ENCODE peak calls at places on chromosomes 3 and 15, in seven cellular contexts. F, H, S, O, A, T and D are unnamed samples.

GRCh38 chr15:39663684-39664083 is 82.8 kb downstream of the THBS1 start:
- DNase-seq in H (no peak), A (no peak), F (no peak), T (no peak), O (no peak), S (no peak), D (no peak)

GRCh38 chr3:120418866-120419490 is 31.8 kb downstream of the FSTL1 start:
- DNase-seq in T (peak; percentile 66), S (no peak), O (no peak), H (peak; percentile 76), A (peak; percentile 64), F (no peak), D (peak; percentile 36)

GRCh38 chr3:188187055-188187454 is 33.1 kb downstream of the LPP start:
- DNase-seq in O (no peak), A (no peak), F (no peak), H (no peak), T (peak; percentile 26), S (no peak), D (no peak)

GRCh38 chr15:67303490-67304363 is 49.1 kb downstream of the IQCH start:
- DNase-seq in A (peak; percentile 13), F (no peak), O (peak; percentile 33), S (no peak), H (peak; percentile 49), T (peak; percentile 39), D (peak; percentile 42)

GRCh38 chr3:149494022-149494758 is 19.7 kb downstream of the TM4SF4 start:
- DNase-seq in O (peak; percentile 64), T (peak; percentile 68), A (peak; percentile 49), H (peak; percentile 64), S (peak; percentile 62), F (peak; percentile 42), D (peak; percentile 42)

GRCh38 chr3:3853584-3853983 is 54.4 kb downstream of the LRRN1 start:
- DNase-seq in S (no peak), T (peak; percentile 2), H (no peak), A (no peak), F (no peak), O (no peak), D (no peak)

GRCh38 chr3:45929042-45929679 is 14.1 kb upstream of the CXCR6 start:
- DNase-seq in O (no peak), S (peak; percentile 61), H (peak; percentile 12), T (peak; percentile 52), A (no peak), F (no peak), D (peak; percentile 10)

GRCh38 chr15:48718646-48719045 is 73.1 kb upstream of the FBN1 start:
- DNase-seq in F (peak; percentile 27), H (no peak), A (no peak), O (no peak), T (no peak), S (no peak), D (no peak)

GRCh38 chr3:169241575-169241927 is 422.0 kb downstream of the MECOM start:
- DNase-seq in H (no peak), A (no peak), T (no peak), F (no peak), S (no peak), O (no peak), D (no peak)

GRCh38 chr15:88178631-88179030 is 77.9 kb downstream of the NTRK3 start:
- DNase-seq in F (no peak), A (no peak), H (no peak), O (no peak), S (no peak), T (peak; percentile 58), D (no peak)

GRCh38 chr15:75363786-75364185 is 4.6 kb downstream of the MAN2C1 start:
- DNase-seq in S (no peak), T (no peak), A (no peak), H (no peak), O (no peak), F (no peak), D (no peak)

GRCh38 chr3:170089862-170090600 is 52.2 kb downstream of the GPR160 start:
- DNase-seq in F (no peak), O (no peak), H (no peak), A (no peak), T (no peak), S (no peak), D (no peak)

GRCh38 chr3:122377975-122378374 is 5.1 kb downstream of the MIX23 start:
- DNase-seq in O (no peak), H (no peak), A (no peak), T (no peak), F (no peak), S (no peak), D (no peak)

GRCh38 chr15:53862371-53862770 is 102.9 kb upstream of the WDR72 start:
- DNase-seq in S (no peak), O (no peak), H (no peak), A (no peak), T (no peak), F (no peak), D (no peak)

GRCh38 chr3:23845361-23845760 is 39.6 kb downstream of the UBE2E1 start:
- DNase-seq in H (no peak), T (no peak), A (no peak), S (no peak), F (no peak), O (no peak), D (no peak)

DNA sequence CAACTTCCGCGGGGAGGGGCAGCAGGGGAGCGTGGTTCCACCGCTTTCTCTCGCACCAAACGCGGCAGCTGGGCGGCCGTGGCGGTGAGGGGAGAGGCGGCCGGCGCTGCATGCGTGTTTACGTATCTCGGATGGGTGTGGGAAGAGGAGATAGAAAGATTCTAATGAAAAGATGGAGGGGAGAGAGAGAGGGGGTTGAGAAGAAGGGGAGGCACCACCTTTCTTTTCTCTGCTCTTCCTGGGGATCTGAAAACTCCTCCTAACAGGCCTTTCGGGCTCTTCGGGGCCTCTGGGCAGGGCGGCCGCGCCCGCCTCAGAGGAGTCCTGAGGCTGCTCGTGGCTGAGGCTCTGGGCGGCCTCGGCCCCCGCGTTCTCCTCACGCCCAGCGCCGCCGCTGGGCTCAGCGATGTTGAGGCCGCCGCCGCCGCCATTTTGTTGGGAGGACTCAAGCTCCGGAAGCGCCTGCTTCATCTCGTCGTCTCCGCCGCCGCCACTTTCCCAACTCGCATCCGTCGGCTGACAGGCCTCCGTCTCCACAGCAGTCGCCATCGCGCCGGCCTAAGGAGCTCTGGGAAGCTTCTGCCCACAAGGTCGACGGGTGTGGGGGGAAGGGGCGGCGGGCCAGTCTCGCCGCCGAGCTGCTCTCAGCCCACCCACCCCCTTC is 475 bp downstream of the TASOR start:
- DNase-seq in O (peak; percentile 64), H (peak; percentile 59), A (peak; percentile 69), S (peak; percentile 84), T (peak; percentile 85), F (peak; percentile 68), D (no peak)
- TF ChIP-seq POLR2A in O (peak; percentile 12), H (peak; percentile 83), A (peak; percentile 67), S (no peak), T (peak; percentile 49), F (no peak), D (no peak)

GRCh38 chr15:96750361-96750760 is 419.9 kb downstream of the NR2F2 start:
- DNase-seq in O (no peak), F (no peak), H (no peak), A (no peak), T (no peak), S (no peak), D (no peak)
- TF ChIP-seq CTCF in O (no peak), F (no peak), H (no peak), A (no peak), T (no peak), S (no peak), D (peak; percentile 26)

GRCh38 chr15:70487380-70487725 is 276.0 kb downstream of the UACA start:
- DNase-seq in A (no peak), O (no peak), S (peak; percentile 52), H (no peak), F (no peak), T (no peak), D (no peak)

GRCh38 chr15:70486012-70486411 is 277.3 kb downstream of the UACA start:
- DNase-seq in T (no peak), O (no peak), H (no peak), F (no peak), S (peak; percentile 37), A (no peak), D (no peak)

GRCh38 chr15:70488002-70488605 is 275.3 kb downstream of the UACA start:
- DNase-seq in F (peak; percentile 67), H (peak; percentile 29), S (peak; percentile 82), A (peak; percentile 72), T (peak; percentile 82), O (peak; percentile 71), D (no peak)

GRCh38 chr15:70484993-70485392 is 278.4 kb downstream of the UACA start:
- DNase-seq in F (no peak), H (no peak), S (no peak), O (no peak), A (no peak), T (no peak), D (no peak)

DNA sequence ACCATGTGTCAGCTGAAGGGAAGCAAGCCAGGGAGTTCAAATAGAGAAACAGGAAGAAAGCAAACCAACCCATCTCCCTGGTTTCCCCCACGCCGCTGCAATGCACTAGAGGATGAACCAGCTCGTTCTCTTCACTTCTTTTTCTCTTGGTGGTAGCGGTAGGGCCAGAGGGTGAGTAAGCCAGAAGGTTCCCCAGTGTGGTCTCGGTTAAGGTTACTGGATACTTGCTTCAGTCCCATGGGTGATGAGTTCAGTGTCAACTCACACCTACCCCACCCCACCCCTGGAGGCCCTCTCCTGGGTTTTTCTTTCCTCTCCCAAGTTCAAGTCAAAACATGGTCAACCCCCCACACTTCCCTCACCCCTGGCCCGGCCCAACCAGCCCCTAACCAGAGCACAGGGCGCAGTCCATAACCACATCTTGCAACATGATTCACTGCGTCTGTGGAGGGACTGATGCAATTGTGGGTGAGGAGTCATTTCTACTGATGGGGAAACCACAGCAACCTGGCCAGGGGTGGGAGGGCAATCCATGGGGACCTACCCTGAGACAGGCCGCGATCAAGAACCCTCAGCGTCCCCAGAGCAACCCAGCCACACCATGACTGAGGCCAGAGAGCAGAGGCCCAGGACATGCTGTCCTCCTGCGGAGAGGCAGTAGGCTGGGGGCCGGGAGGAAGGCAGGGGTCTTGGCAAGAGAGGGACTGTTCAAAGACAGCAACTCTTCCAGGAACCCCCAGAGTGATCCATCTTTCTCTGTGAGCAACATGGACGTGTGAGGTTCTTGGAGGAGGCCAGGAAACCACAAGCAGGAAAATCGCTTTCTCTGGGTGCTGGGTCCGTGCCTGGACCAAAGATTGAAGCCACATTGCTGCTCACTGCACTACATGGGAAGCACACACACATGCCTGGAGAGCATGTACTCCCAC is 276.6 kb downstream of the UACA start:
- DNase-seq in F (no peak), A (no peak), T (peak; percentile 97), H (no peak), S (peak; percentile 73), O (no peak), D (no peak)
- TF ChIP-seq POLR2A in F (no peak), A (no peak), T (no peak), H (no peak), S (no peak), O (no peak), D (no peak)

GRCh38 chr15:65960586-65960985 is 91.3 kb downstream of the RAB11A start:
- DNase-seq in H (no peak), T (no peak), F (no peak), O (no peak), S (no peak), A (no peak), D (no peak)

GRCh38 chr15:65963911-65964482 is 94.7 kb downstream of the RAB11A start:
- DNase-seq in S (no peak), F (no peak), T (no peak), H (no peak), O (no peak), A (no peak), D (no peak)

GRCh38 chr15:65964792-65965433 is 95.6 kb downstream of the RAB11A start:
- DNase-seq in F (no peak), S (no peak), H (no peak), T (no peak), O (no peak), A (no peak), D (no peak)

GRCh38 chr15:65963358-65963757 is 94.1 kb downstream of the RAB11A start:
- DNase-seq in O (no peak), T (no peak), F (no peak), A (no peak), S (no peak), H (no peak), D (no peak)

GRCh38 chr15:65962187-65962586 is 92.9 kb downstream of the RAB11A start:
- DNase-seq in F (no peak), S (no peak), H (no peak), O (peak; percentile 19), T (no peak), A (no peak), D (no peak)
- TF ChIP-seq CTCF in F (no peak), S (no peak), H (no peak), O (peak; percentile 19), T (no peak), A (no peak), D (no peak)